ENCODE peak calls at places on chromosomes 2 and 18, in six cellular contexts. R, T, V, B, C and G are unnamed samples.

GRCh38 chr2:171248205-171248662 is 87.5 kb upstream of the TLK1 start:
- DNase-seq in C (no peak), R (no peak), B (no peak), V (no peak), T (no peak), G (peak)

GRCh38 chr2:240992572-240993291 is 5.7 kb upstream of the SNED1 start:
- DNase-seq in R (no peak), V (no peak), T (no peak), C (no peak), B (peak), G (no peak)

GRCh38 chr18:74817576-74817975 is 219.9 kb downstream of the ZNF407 start:
- DNase-seq in V (no peak), C (no peak), T (no peak), B (no peak), R (no peak), G (no peak)

GRCh38 chr2:64586883-64587481 is 62.9 kb downstream of the AFTPH start:
- DNase-seq in C (peak), R (peak), B (no peak), V (no peak), T (peak), G (peak)

GRCh38 chr2:3269425-3270094 is 108.1 kb downstream of the EIPR1 start:
- DNase-seq in B (no peak), R (no peak), C (no peak), V (no peak), T (no peak), G (no peak)

GRCh38 chr2:82781516-82781915 is 1677.6 kb downstream of the SUCLG1 start:
- DNase-seq in V (no peak), B (no peak), C (no peak), R (no peak), T (peak), G (no peak)

GRCh38 chr2:71156531-71156930 is 26.1 kb downstream of the MPHOSPH10 start:
- DNase-seq in R (no peak), T (peak), V (no peak), C (no peak), B (no peak), G (no peak)

GRCh38 chr2:237264480-237265219 is 149.3 kb downstream of the COL6A3 start:
- DNase-seq in C (no peak), T (peak), R (no peak), B (no peak), V (peak), G (no peak)

GRCh38 chr2:239178954-239179353 is 221.9 kb downstream of the HDAC4 start:
- DNase-seq in V (peak), B (no peak), T (no peak), R (no peak), C (no peak), G (no peak)

GRCh38 chr2:178377046-178377445 is 73.9 kb downstream of the PRKRA start:
- DNase-seq in T (peak), B (no peak), R (no peak), V (no peak), C (no peak), G (no peak)

GRCh38 chr2:50347355-50348044 is 684.4 kb downstream of the NRXN1 start:
- DNase-seq in C (no peak), T (peak), B (no peak), R (no peak), V (no peak), G (no peak)

DNA sequence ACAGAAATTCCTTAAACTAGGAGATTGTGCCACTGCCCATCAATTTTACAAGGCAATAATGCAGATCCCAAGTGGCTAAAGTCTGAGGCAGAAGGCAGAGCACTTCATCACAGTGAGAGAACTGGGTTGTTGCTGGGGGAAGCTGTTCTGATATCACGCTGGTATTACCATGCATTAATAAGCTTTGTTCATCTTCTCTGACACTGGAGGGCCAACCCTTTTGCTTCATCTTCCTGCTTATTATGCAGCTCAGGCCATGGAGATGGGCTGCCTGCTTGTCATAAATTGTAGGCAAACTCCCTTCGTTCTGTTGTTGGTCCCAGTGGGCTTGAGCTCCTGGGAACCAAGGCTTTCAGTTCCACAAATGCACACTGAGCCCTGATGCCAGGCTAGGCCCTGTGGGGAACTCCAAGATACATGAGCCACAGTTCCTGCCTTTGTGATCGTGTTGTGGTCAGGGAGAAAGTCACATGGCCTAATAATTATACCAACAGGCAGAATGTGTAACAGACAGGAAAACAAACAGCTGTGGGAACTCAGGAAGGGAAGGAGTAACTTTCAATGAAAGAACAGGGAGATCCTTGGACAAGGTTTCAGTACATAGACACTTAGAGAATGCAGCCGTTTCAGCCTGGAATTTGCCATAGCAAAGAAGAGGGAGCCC is 49.1 kb upstream of the BCL2L11 start:
- DNase-seq in R (peak), C (no peak), B (no peak), V (peak), T (peak), G (no peak)
- H3K27ac ChIP-seq in R (peak), C (peak), B (peak), V (peak), T (no peak), G (no peak)

DNA sequence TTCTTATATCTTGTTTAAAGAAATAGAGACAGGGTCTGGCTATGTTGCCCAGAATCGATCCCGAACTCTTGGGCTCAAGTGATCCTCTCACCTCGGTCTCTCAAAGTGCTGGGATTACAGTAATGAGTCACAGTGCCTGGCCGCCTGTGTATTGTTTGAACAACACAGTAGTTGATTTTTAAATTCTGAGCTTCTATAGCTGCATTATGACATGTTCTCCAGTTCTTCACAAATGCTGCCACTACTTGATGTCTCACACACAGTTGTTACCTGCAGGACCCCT is 7.7 kb upstream of the RHOB start:
- DNase-seq in R (no peak), V (no peak), B (no peak), C (no peak), T (peak), G (no peak)
- H3K27ac ChIP-seq in R (peak), V (peak), B (peak), C (no peak), T (no peak), G (peak)

GRCh38 chr2:32712870-32713269 is 85.0 kb downstream of the TTC27 start:
- DNase-seq in B (no peak), V (no peak), C (no peak), R (no peak), T (peak), G (no peak)
- H3K27ac ChIP-seq in B (no peak), V (peak), C (no peak), R (no peak), T (no peak), G (no peak)

DNA sequence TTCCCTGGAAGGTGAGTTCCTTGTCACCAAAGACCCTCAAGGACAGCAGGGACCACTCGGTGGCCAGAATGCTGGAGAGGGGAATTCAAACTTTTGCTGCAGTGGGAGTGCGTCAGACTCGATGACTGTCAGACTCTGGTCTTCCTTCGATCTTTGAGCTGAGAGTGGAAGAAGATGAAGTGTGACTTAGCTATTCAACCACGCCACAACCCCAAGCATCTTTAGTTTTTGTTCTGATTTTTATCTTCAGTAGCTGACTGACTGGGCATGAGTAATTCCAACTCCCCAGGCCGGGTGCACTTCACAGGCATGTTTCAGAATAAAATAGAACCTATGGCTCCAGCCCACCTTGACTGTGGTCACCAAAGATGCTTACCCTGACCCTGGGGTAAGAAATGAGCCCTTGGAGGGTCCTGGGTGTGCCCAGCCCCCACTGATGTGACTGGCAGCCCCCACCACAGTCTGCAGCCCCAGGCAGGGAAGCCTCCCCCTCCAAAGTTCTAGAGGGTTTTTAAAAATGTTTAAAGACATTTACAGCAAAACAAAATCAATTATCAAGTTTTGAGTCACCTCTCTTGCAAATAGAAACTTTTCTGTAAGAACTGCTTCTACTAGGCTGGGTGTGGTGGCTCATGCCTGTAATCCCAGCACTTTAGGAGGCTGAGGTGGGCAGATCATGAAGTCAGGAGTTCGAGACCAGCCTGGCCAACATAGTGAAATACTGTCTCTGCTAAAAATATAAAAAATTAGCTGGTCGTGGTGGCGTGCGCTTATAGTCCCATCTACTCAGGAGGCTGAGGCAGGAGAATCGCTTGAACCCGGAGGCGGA is 24.9 kb upstream of the YWHAQ start:
- DNase-seq in V (no peak), T (peak), B (no peak), C (no peak), R (no peak), G (no peak)
- H3K27ac ChIP-seq in V (no peak), T (no peak), B (no peak), C (no peak), R (peak), G (no peak)

GRCh38 chr2:207338220-207338607 is 172.5 kb upstream of the KLF7 start:
- DNase-seq in C (no peak), R (no peak), B (no peak), T (no peak), V (no peak), G (no peak)
- H3K27ac ChIP-seq in C (peak), R (peak), B (no peak), T (no peak), V (no peak), G (no peak)

GRCh38 chr2:134217316-134217715 is 36.6 kb upstream of the MGAT5 start:
- DNase-seq in R (no peak), T (no peak), C (no peak), B (no peak), V (no peak), G (no peak)
- H3K27ac ChIP-seq in R (no peak), T (no peak), C (no peak), B (no peak), V (no peak), G (no peak)

DNA sequence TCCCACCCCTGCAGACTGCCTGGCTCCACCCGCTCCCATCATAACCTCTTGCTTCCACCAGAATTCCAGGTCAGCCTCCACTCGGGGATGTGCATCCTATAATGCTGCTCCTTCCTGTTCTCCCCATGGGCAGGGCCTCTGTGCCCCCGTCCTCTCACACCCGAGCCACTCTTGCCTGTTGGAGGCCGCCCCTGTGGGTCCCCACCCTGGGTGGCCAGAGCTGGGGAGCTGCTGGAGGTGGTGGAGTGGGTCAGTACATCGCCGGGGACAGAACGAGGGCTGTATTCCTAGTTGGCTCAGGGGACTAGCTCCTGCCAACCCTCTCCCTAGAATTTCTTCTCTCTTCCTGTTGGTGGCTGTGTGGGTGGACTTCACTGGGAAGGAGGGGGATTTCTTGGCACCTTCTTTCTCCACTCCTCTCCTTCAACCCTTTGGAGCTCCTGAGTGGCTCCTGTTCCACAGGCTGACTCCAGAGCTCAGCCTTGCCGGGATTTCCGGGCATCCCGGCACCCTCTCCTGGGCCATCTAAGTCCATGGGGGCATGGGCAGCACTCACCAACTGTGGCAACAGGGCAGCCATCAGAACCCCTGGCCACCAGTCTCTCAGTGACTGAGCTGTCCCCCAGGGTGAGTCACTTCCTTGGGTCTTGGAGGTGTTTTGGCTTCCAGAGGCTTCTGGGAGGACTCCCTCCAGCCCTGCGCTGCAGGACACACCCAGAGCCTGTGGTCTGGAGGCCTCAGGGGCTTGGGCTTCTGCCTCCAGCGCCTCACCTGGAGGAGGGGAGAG is 88.2 kb upstream of the MCFD2 start:
- DNase-seq in B (no peak), T (no peak), V (no peak), C (peak), R (no peak), G (no peak)
- H3K27ac ChIP-seq in B (no peak), T (peak), V (peak), C (peak), R (no peak), G (no peak)

GRCh38 chr2:41965173-41965875 is 82.5 kb upstream of the PKDCC start:
- DNase-seq in B (no peak), V (peak), R (no peak), T (no peak), C (no peak), G (no peak)
- H3K27ac ChIP-seq in B (peak), V (peak), R (peak), T (no peak), C (no peak), G (no peak)

GRCh38 chr2:9793156-9793917 is 49.9 kb upstream of the TAF1B start:
- DNase-seq in C (no peak), R (no peak), V (no peak), T (no peak), B (no peak), G (no peak)
- H3K27ac ChIP-seq in C (no peak), R (no peak), V (no peak), T (no peak), B (no peak), G (no peak)

GRCh38 chr18:46290440-46291020 is 186.3 kb downstream of the HAUS1 start:
- DNase-seq in B (no peak), C (no peak), R (no peak), T (no peak), V (no peak), G (no peak)

GRCh38 chr18:46289931-46290330 is 185.7 kb downstream of the HAUS1 start:
- DNase-seq in B (no peak), R (no peak), T (no peak), C (no peak), V (no peak), G (no peak)

GRCh38 chr18:46289458-46289857 is 185.3 kb downstream of the HAUS1 start:
- DNase-seq in C (no peak), T (no peak), B (no peak), V (no peak), R (no peak), G (no peak)

GRCh38 chr18:46293699-46294300 is 189.6 kb downstream of the HAUS1 start:
- DNase-seq in C (no peak), V (no peak), B (no peak), T (peak), R (no peak), G (no peak)

DNA sequence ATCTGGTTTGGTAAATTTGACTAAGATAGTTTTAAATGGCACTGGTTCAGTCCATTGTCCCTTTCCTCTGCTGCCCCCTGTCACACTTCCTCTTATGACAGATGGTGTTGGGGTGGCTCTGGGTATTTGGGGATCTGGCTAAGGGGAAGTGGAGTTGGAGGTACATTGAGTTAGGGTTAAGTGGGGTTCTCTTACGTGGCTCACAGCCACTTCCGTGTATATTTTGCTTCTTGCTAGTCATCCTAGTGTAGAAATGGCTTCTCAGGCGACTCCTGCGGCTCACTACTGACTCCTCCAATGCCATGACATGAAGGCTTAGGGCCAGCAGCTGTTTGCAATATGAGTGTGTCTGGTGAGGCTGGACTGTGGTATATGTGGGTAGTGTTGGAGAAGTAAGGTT is 187.0 kb downstream of the HAUS1 start:
- DNase-seq in C (no peak), B (no peak), R (no peak), T (no peak), V (no peak), G (no peak)
- H3K27ac ChIP-seq in C (no peak), B (no peak), R (no peak), T (no peak), V (no peak), G (no peak)